ENCODE peak calls at places on chromosomes 2 and 18, in ten cellular contexts. One of them, this sample, is unnamed.

GRCh38 chr18:22705328-22705727 is 227.8 kb upstream of the RBBP8 start:
- DNase-seq in kidney epithelial cell: no peak
- DNase-seq in psoas muscle: no peak
- DNase-seq in fibroblast of pulmonary artery: peak
- DNase-seq in cardiac muscle cell: peak
- DNase-seq in tibial artery: no peak
- DNase-seq in pancreas: no peak
- DNase-seq in astrocyte of the cerebellum: peak
- DNase-seq in adrenal gland: no peak
- DNase-seq in aorta: no peak
- DNase-seq in this sample: no peak

GRCh38 chr2:107146181-107146580 is 260.2 kb upstream of the ST6GAL2 start:
- DNase-seq in adrenal gland: no peak
- DNase-seq in pancreas: no peak
- DNase-seq in aorta: no peak
- DNase-seq in tibial artery: no peak
- DNase-seq in psoas muscle: no peak
- DNase-seq in cardiac muscle cell: no peak
- DNase-seq in astrocyte of the cerebellum: no peak
- DNase-seq in fibroblast of pulmonary artery: no peak
- DNase-seq in kidney epithelial cell: no peak
- DNase-seq in this sample: no peak

GRCh38 chr2:129619471-129619870 is 360.0 kb upstream of the RAB6C start:
- DNase-seq in astrocyte of the cerebellum: no peak
- DNase-seq in aorta: no peak
- DNase-seq in kidney epithelial cell: no peak
- DNase-seq in fibroblast of pulmonary artery: no peak
- DNase-seq in tibial artery: no peak
- DNase-seq in adrenal gland: no peak
- DNase-seq in psoas muscle: no peak
- DNase-seq in cardiac muscle cell: no peak
- DNase-seq in pancreas: no peak
- DNase-seq in this sample: peak

GRCh38 chr2:19712850-19713249 is 188.9 kb downstream of the TTC32 start:
- DNase-seq in fibroblast of pulmonary artery: no peak
- DNase-seq in pancreas: no peak
- DNase-seq in astrocyte of the cerebellum: no peak
- DNase-seq in aorta: no peak
- DNase-seq in kidney epithelial cell: no peak
- DNase-seq in psoas muscle: no peak
- DNase-seq in adrenal gland: no peak
- DNase-seq in cardiac muscle cell: no peak
- DNase-seq in tibial artery: no peak
- DNase-seq in this sample: no peak

GRCh38 chr2:25314514-25315315 is 27.0 kb downstream of the DNMT3A start:
- DNase-seq in astrocyte of the cerebellum: no peak
- DNase-seq in psoas muscle: peak
- DNase-seq in fibroblast of pulmonary artery: peak
- DNase-seq in pancreas: no peak
- DNase-seq in kidney epithelial cell: no peak
- DNase-seq in aorta: peak
- DNase-seq in adrenal gland: peak
- DNase-seq in tibial artery: peak
- DNase-seq in cardiac muscle cell: peak
- DNase-seq in this sample: peak

GRCh38 chr2:117981810-117982209 is 32.1 kb downstream of the CCDC93 start:
- DNase-seq in aorta: no peak
- DNase-seq in tibial artery: no peak
- DNase-seq in cardiac muscle cell: no peak
- DNase-seq in adrenal gland: no peak
- DNase-seq in kidney epithelial cell: no peak
- DNase-seq in astrocyte of the cerebellum: no peak
- DNase-seq in pancreas: no peak
- DNase-seq in fibroblast of pulmonary artery: no peak
- DNase-seq in psoas muscle: no peak
- DNase-seq in this sample: no peak

GRCh38 chr2:1605102-1605501 is 139.2 kb downstream of the PXDN start:
- DNase-seq in astrocyte of the cerebellum: no peak
- DNase-seq in tibial artery: no peak
- DNase-seq in cardiac muscle cell: peak
- DNase-seq in kidney epithelial cell: no peak
- DNase-seq in fibroblast of pulmonary artery: peak
- DNase-seq in pancreas: no peak
- DNase-seq in adrenal gland: peak
- DNase-seq in psoas muscle: peak
- DNase-seq in aorta: no peak
- DNase-seq in this sample: peak

GRCh38 chr2:239014897-239015768 is 167.2 kb downstream of the TWIST2 start:
- DNase-seq in astrocyte of the cerebellum: no peak
- DNase-seq in cardiac muscle cell: no peak
- DNase-seq in aorta: peak
- DNase-seq in tibial artery: peak
- DNase-seq in psoas muscle: no peak
- DNase-seq in pancreas: no peak
- DNase-seq in kidney epithelial cell: no peak
- DNase-seq in adrenal gland: no peak
- DNase-seq in fibroblast of pulmonary artery: no peak
- DNase-seq in this sample: peak

GRCh38 chr2:104872866-104873688 is 19.2 kb downstream of the POU3F3 start:
- DNase-seq in adrenal gland: peak
- DNase-seq in cardiac muscle cell: peak
- DNase-seq in aorta: no peak
- DNase-seq in tibial artery: no peak
- DNase-seq in astrocyte of the cerebellum: no peak
- DNase-seq in kidney epithelial cell: no peak
- DNase-seq in psoas muscle: no peak
- DNase-seq in fibroblast of pulmonary artery: peak
- DNase-seq in pancreas: peak
- DNase-seq in this sample: peak

GRCh38 chr2:104878863-104879512 is 25.1 kb downstream of the POU3F3 start:
- DNase-seq in pancreas: no peak
- DNase-seq in cardiac muscle cell: no peak
- DNase-seq in tibial artery: no peak
- DNase-seq in astrocyte of the cerebellum: no peak
- DNase-seq in fibroblast of pulmonary artery: no peak
- DNase-seq in kidney epithelial cell: no peak
- DNase-seq in psoas muscle: no peak
- DNase-seq in aorta: no peak
- DNase-seq in adrenal gland: no peak
- DNase-seq in this sample: no peak

GRCh38 chr2:104873689-104874054 is 19.8 kb downstream of the POU3F3 start:
- DNase-seq in cardiac muscle cell: no peak
- DNase-seq in pancreas: no peak
- DNase-seq in tibial artery: no peak
- DNase-seq in psoas muscle: no peak
- DNase-seq in kidney epithelial cell: no peak
- DNase-seq in adrenal gland: no peak
- DNase-seq in astrocyte of the cerebellum: no peak
- DNase-seq in aorta: no peak
- DNase-seq in fibroblast of pulmonary artery: no peak
- DNase-seq in this sample: no peak

GRCh38 chr2:104874230-104874629 is 20.3 kb downstream of the POU3F3 start:
- DNase-seq in tibial artery: no peak
- DNase-seq in psoas muscle: no peak
- DNase-seq in aorta: no peak
- DNase-seq in fibroblast of pulmonary artery: no peak
- DNase-seq in pancreas: no peak
- DNase-seq in kidney epithelial cell: no peak
- DNase-seq in adrenal gland: no peak
- DNase-seq in cardiac muscle cell: no peak
- DNase-seq in astrocyte of the cerebellum: no peak
- DNase-seq in this sample: no peak

GRCh38 chr2:104876606-104877005 is 22.7 kb downstream of the POU3F3 start:
- DNase-seq in psoas muscle: no peak
- DNase-seq in aorta: no peak
- DNase-seq in tibial artery: no peak
- DNase-seq in kidney epithelial cell: no peak
- DNase-seq in pancreas: no peak
- DNase-seq in fibroblast of pulmonary artery: no peak
- DNase-seq in astrocyte of the cerebellum: no peak
- DNase-seq in cardiac muscle cell: no peak
- DNase-seq in adrenal gland: no peak
- DNase-seq in this sample: no peak
- H3K4me3 ChIP-seq in psoas muscle: no peak
- H3K4me3 ChIP-seq in aorta: no peak
- H3K4me3 ChIP-seq in tibial artery: no peak
- H3K4me3 ChIP-seq in kidney epithelial cell: no peak
- H3K4me3 ChIP-seq in pancreas: no peak
- H3K4me3 ChIP-seq in fibroblast of pulmonary artery: no peak
- H3K4me3 ChIP-seq in astrocyte of the cerebellum: no peak
- H3K4me3 ChIP-seq in cardiac muscle cell: no peak
- H3K4me3 ChIP-seq in adrenal gland: no peak
- H3K4me3 ChIP-seq in this sample: no peak

GRCh38 chr18:50775726-50776125 is 44.1 kb downstream of the MRO start:
- DNase-seq in tibial artery: no peak
- DNase-seq in astrocyte of the cerebellum: no peak
- DNase-seq in aorta: no peak
- DNase-seq in cardiac muscle cell: no peak
- DNase-seq in adrenal gland: no peak
- DNase-seq in pancreas: no peak
- DNase-seq in fibroblast of pulmonary artery: no peak
- DNase-seq in kidney epithelial cell: no peak
- DNase-seq in psoas muscle: no peak
- DNase-seq in this sample: no peak

GRCh38 chr18:50780144-50780543 is 39.7 kb downstream of the MRO start:
- DNase-seq in adrenal gland: no peak
- DNase-seq in astrocyte of the cerebellum: no peak
- DNase-seq in fibroblast of pulmonary artery: no peak
- DNase-seq in tibial artery: no peak
- DNase-seq in cardiac muscle cell: no peak
- DNase-seq in kidney epithelial cell: no peak
- DNase-seq in pancreas: no peak
- DNase-seq in psoas muscle: no peak
- DNase-seq in aorta: no peak
- DNase-seq in this sample: no peak

GRCh38 chr18:50776383-50776782 is 43.4 kb downstream of the MRO start:
- DNase-seq in aorta: no peak
- DNase-seq in pancreas: no peak
- DNase-seq in cardiac muscle cell: no peak
- DNase-seq in adrenal gland: no peak
- DNase-seq in kidney epithelial cell: no peak
- DNase-seq in psoas muscle: no peak
- DNase-seq in tibial artery: no peak
- DNase-seq in fibroblast of pulmonary artery: no peak
- DNase-seq in astrocyte of the cerebellum: no peak
- DNase-seq in this sample: no peak

GRCh38 chr18:50769463-50769862 is 50.4 kb downstream of the MRO start:
- DNase-seq in adrenal gland: no peak
- DNase-seq in pancreas: no peak
- DNase-seq in aorta: no peak
- DNase-seq in astrocyte of the cerebellum: no peak
- DNase-seq in cardiac muscle cell: no peak
- DNase-seq in psoas muscle: no peak
- DNase-seq in tibial artery: no peak
- DNase-seq in kidney epithelial cell: no peak
- DNase-seq in fibroblast of pulmonary artery: no peak
- DNase-seq in this sample: no peak

DNA sequence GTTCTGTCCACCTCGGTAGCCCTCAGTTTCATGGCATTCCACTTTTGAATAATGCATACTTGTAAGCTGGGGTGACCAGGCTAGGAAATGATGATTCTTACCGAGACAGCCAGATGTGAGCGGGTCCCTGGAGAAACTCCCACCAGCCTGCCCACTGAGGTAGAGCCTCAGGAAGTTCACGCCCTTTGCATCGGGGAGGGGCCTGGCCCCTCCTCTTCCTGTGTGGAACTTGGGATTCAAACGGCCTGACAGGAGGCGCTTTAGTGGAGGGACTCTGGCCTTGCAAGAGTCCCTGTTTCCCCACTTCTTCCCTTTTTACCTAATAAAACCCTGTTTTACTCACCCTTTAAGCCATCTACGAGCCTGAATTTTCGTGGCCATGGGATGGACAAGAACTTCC is 44.6 kb downstream of the MRO start:
- DNase-seq in fibroblast of pulmonary artery: no peak
- DNase-seq in kidney epithelial cell: no peak
- DNase-seq in adrenal gland: no peak
- DNase-seq in pancreas: no peak
- DNase-seq in astrocyte of the cerebellum: no peak
- DNase-seq in tibial artery: no peak
- DNase-seq in psoas muscle: no peak
- DNase-seq in aorta: no peak
- DNase-seq in cardiac muscle cell: no peak
- DNase-seq in this sample: no peak
- H3K4me3 ChIP-seq in fibroblast of pulmonary artery: no peak
- H3K4me3 ChIP-seq in kidney epithelial cell: no peak
- H3K4me3 ChIP-seq in adrenal gland: no peak
- H3K4me3 ChIP-seq in pancreas: no peak
- H3K4me3 ChIP-seq in astrocyte of the cerebellum: no peak
- H3K4me3 ChIP-seq in tibial artery: no peak
- H3K4me3 ChIP-seq in psoas muscle: no peak
- H3K4me3 ChIP-seq in aorta: no peak
- H3K4me3 ChIP-seq in cardiac muscle cell: no peak
- H3K4me3 ChIP-seq in this sample: no peak

GRCh38 chr18:41644466-41644865 is 310.6 kb upstream of the PIK3C3 start:
- DNase-seq in astrocyte of the cerebellum: no peak
- DNase-seq in psoas muscle: no peak
- DNase-seq in cardiac muscle cell: no peak
- DNase-seq in fibroblast of pulmonary artery: no peak
- DNase-seq in aorta: no peak
- DNase-seq in adrenal gland: no peak
- DNase-seq in tibial artery: no peak
- DNase-seq in kidney epithelial cell: no peak
- DNase-seq in pancreas: no peak
- DNase-seq in this sample: no peak

GRCh38 chr18:41643427-41643826 is 311.6 kb upstream of the PIK3C3 start:
- DNase-seq in astrocyte of the cerebellum: no peak
- DNase-seq in psoas muscle: no peak
- DNase-seq in fibroblast of pulmonary artery: no peak
- DNase-seq in aorta: no peak
- DNase-seq in pancreas: no peak
- DNase-seq in adrenal gland: no peak
- DNase-seq in kidney epithelial cell: no peak
- DNase-seq in tibial artery: no peak
- DNase-seq in cardiac muscle cell: no peak
- DNase-seq in this sample: no peak

GRCh38 chr18:41642756-41643155 is 312.3 kb upstream of the PIK3C3 start:
- DNase-seq in kidney epithelial cell: no peak
- DNase-seq in aorta: no peak
- DNase-seq in astrocyte of the cerebellum: no peak
- DNase-seq in cardiac muscle cell: peak
- DNase-seq in psoas muscle: no peak
- DNase-seq in pancreas: no peak
- DNase-seq in fibroblast of pulmonary artery: peak
- DNase-seq in adrenal gland: no peak
- DNase-seq in tibial artery: no peak
- DNase-seq in this sample: no peak

DNA sequence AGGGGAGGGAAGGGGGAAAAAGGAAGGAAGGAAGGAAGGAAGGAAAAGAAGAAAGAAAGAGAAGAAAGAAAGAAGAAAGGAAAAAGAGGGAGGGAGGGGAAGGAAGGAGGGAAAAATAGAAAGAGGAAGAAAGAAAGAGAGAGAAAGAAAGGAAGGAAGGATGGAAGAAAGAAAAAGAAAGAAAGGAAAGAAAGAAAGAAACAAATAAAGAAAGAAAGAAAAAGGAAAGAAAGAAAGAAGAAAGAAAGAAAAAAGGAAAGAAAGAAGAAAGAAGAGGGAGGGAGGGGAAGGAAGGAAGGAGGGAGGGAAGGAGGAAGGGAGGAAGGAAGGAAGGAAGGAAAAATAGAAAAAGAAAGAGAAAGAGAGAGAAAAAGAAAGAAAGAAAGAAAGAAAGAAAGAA is 315.8 kb upstream of the PIK3C3 start:
- DNase-seq in cardiac muscle cell: no peak
- DNase-seq in adrenal gland: no peak
- DNase-seq in astrocyte of the cerebellum: no peak
- DNase-seq in fibroblast of pulmonary artery: no peak
- DNase-seq in psoas muscle: no peak
- DNase-seq in kidney epithelial cell: no peak
- DNase-seq in pancreas: no peak
- DNase-seq in aorta: no peak
- DNase-seq in tibial artery: no peak
- DNase-seq in this sample: no peak
- H3K4me3 ChIP-seq in cardiac muscle cell: no peak
- H3K4me3 ChIP-seq in adrenal gland: no peak
- H3K4me3 ChIP-seq in astrocyte of the cerebellum: no peak
- H3K4me3 ChIP-seq in fibroblast of pulmonary artery: no peak
- H3K4me3 ChIP-seq in psoas muscle: no peak
- H3K4me3 ChIP-seq in kidney epithelial cell: no peak
- H3K4me3 ChIP-seq in pancreas: no peak
- H3K4me3 ChIP-seq in aorta: no peak
- H3K4me3 ChIP-seq in tibial artery: no peak
- H3K4me3 ChIP-seq in this sample: no peak

DNA sequence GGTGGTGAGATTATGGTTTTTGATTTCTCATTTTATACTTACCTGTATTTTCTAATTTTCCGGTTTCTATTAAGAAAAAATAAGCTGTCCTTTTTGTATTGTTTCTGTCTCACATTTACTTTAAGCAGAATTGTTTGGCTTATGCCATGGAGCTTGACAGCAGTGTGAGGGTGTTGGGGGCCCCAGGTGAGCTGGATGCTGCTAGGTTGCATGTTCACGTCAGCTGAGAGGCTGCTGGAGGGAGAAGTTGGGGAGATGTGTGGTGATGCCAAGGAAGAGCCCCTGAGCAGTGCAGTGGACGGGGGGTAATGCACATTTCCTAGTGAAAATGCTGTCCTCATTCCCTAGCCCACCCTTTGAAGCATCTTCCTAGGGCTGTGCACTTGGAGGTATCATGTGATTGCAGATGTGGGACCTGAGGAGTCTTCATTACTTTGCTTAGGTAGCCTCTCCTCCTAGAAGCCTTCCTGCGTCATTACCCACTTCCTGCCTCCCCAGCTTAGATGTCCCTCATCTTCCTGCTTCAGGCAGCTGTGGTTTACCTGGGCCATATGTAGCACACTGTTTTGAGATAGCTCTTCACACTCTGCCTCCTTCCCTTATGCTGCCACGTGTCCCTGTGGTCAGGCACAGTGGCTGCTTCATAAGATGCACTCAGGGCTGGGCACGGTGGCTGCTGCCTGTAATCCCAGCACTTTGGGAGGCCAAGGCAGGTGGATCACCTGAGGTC is 16.2 kb downstream of the ATG16L1 start:
- DNase-seq in psoas muscle: peak
- DNase-seq in pancreas: no peak
- DNase-seq in tibial artery: no peak
- DNase-seq in aorta: no peak
- DNase-seq in kidney epithelial cell: no peak
- DNase-seq in adrenal gland: no peak
- DNase-seq in astrocyte of the cerebellum: no peak
- DNase-seq in cardiac muscle cell: no peak
- DNase-seq in fibroblast of pulmonary artery: no peak
- DNase-seq in this sample: no peak
- H3K4me3 ChIP-seq in psoas muscle: no peak
- H3K4me3 ChIP-seq in pancreas: no peak
- H3K4me3 ChIP-seq in tibial artery: no peak
- H3K4me3 ChIP-seq in aorta: no peak
- H3K4me3 ChIP-seq in kidney epithelial cell: no peak
- H3K4me3 ChIP-seq in adrenal gland: no peak
- H3K4me3 ChIP-seq in astrocyte of the cerebellum: no peak
- H3K4me3 ChIP-seq in cardiac muscle cell: no peak
- H3K4me3 ChIP-seq in fibroblast of pulmonary artery: no peak
- H3K4me3 ChIP-seq in this sample: no peak